ENCODE peak calls at places on chromosomes 13 and 19, in four cellular contexts. F is stimulated activated CD8-positive, alpha-beta memory T cell treated with anti-CD3 and anti-CD28 coated beads, Interleukin-7, amount 100 ng/mL, for 1 hour; C is germinal center; Y is dorsolateral prefrontal cortex. H is an unnamed sample.

GRCh38 chr19:14517840-14518505 is at the start of gene DNAJB1:
- DNase-seq in F (peak), C (peak), Y (peak), H (no peak)

GRCh38 chr19:51333836-51334460 is 8.0 kb downstream of the VSIG10L start:
- DNase-seq in F (no peak), C (no peak), Y (no peak), H (no peak)

GRCh38 chr19:29804493-29804892 is 7.3 kb upstream of the CCNE1 start:
- DNase-seq in F (no peak), C (no peak), Y (no peak), H (no peak)

GRCh38 chr13:20360041-20360491 is 127.9 kb upstream of the GJB6 start:
- DNase-seq in F (no peak), C (no peak), Y (no peak), H (no peak)

GRCh38 chr13:50720856-50721663 is 122.4 kb downstream of the DLEU7 start:
- DNase-seq in F (no peak), C (no peak), Y (no peak), H (no peak)

GRCh38 chr13:34464011-34464410 is 478.1 kb upstream of the NBEA start:
- DNase-seq in F (no peak), C (no peak), Y (no peak), H (no peak)

GRCh38 chr19:4452230-4452990 is 5.2 kb downstream of the UBXN6 start:
- DNase-seq in F (no peak), C (no peak), Y (no peak), H (no peak)

GRCh38 chr19:1430201-1430621 is 8.0 kb upstream of the RPS15 start:
- DNase-seq in F (no peak), C (no peak), Y (no peak), H (no peak)

GRCh38 chr19:50489461-50490011 is 12.9 kb upstream of the GARIN5A start:
- DNase-seq in F (no peak), C (no peak), Y (no peak), H (no peak)

GRCh38 chr19:9644472-9644871 is 23.4 kb upstream of the ZNF561 start:
- DNase-seq in F (no peak), C (no peak), Y (no peak), H (no peak)

GRCh38 chr13:71864981-71865857 is 1.8 kb downstream of the DACH1 start:
- DNase-seq in F (no peak), C (no peak), Y (no peak), H (no peak)

GRCh38 chr13:100542546-100543156 is 45.9 kb downstream of the GGACT start:
- DNase-seq in F (no peak), C (peak), Y (no peak), H (no peak)

GRCh38 chr13:37685206-37685605 is 86.6 kb upstream of the POSTN start:
- DNase-seq in F (no peak), C (no peak), Y (no peak), H (no peak)

GRCh38 chr19:15249912-15250634 is 17.8 kb upstream of the EPHX3 start:
- DNase-seq in F (no peak), C (no peak), Y (no peak), H (no peak)